ENCODE peak calls at places on chromosomes 3 and 15, in six cellular contexts. F is astrocyte, P is neuronal stem cell, T is hepatocyte, J is fibroblast of lung, B is ovary. Z is an unnamed sample.

GRCh38 chr3:5321941-5322340 is 134.4 kb downstream of the EDEM1 start:
- DNase-seq in F (peak; percentile 39), P (no peak), B (no peak), T (no peak), J (peak; percentile 55), Z (no peak)

GRCh38 chr3:145017959-145018358 is 1046.3 kb downstream of the DIPK2A start:
- DNase-seq in J (peak; percentile 62), F (peak; percentile 49), P (no peak), T (no peak), B (no peak), Z (no peak)

GRCh38 chr3:8493744-8494143 is 7.9 kb upstream of the LMCD1 start:
- DNase-seq in P (no peak), F (no peak), J (no peak), B (no peak), T (no peak), Z (no peak)

GRCh38 chr15:57797608-57798267 is 91.2 kb downstream of the POLR2M start:
- DNase-seq in T (no peak), B (no peak), F (no peak), P (no peak), J (no peak), Z (no peak)

GRCh38 chr3:9452417-9452816 is 55.0 kb downstream of the SETD5 start:
- DNase-seq in T (no peak), P (no peak), F (no peak), J (no peak), B (no peak), Z (no peak)

GRCh38 chr3:109731639-109732473 is 394.5 kb upstream of the DPPA4 start:
- DNase-seq in F (peak; percentile 31), P (peak; percentile 35), T (peak; percentile 77), J (peak; percentile 47), B (peak; percentile 21), Z (peak; percentile 78)

GRCh38 chr3:133572158-133573053 is 1.1 kb upstream of the CDV3 start:
- DNase-seq in T (peak; percentile 17), F (no peak), P (no peak), J (peak; percentile 41), B (peak; percentile 44), Z (no peak)

GRCh38 chr3:105051972-105052371 is 314.7 kb upstream of the ALCAM start:
- DNase-seq in T (no peak), J (no peak), P (no peak), B (no peak), F (no peak), Z (no peak)

GRCh38 chr15:59997070-59997701 is 6.9 kb upstream of the FOXB1 start:
- DNase-seq in F (no peak), J (no peak), P (peak; percentile 95), B (no peak), T (no peak), Z (peak; percentile 94)

GRCh38 chr3:145716519-145716918 is 444.5 kb downstream of the PLOD2 start:
- DNase-seq in J (no peak), P (no peak), B (no peak), F (no peak), T (no peak), Z (no peak)

GRCh38 chr15:40863660-40864285 is 10.3 kb downstream of the RHOV start:
- DNase-seq in T (no peak), P (no peak), F (no peak), B (no peak), J (no peak), Z (no peak)

GRCh38 chr15:101148166-101148880 is 103.5 kb downstream of the CHSY1 start:
- DNase-seq in F (no peak), J (no peak), B (no peak), P (no peak), T (no peak), Z (peak; percentile 36)

GRCh38 chr3:14962762-14963161 is 15.4 kb downstream of the NR2C2 start:
- DNase-seq in P (no peak), B (no peak), T (no peak), J (peak; percentile 74), F (peak; percentile 63), Z (no peak)

GRCh38 chr15:91318976-91319714 is 219.1 kb downstream of the SV2B start:
- DNase-seq in B (no peak), J (no peak), F (no peak), T (no peak), P (no peak), Z (no peak)

GRCh38 chr15:91319715-91320059 is 219.6 kb downstream of the SV2B start:
- DNase-seq in P (no peak), J (no peak), F (no peak), B (no peak), T (no peak), Z (no peak)

GRCh38 chr15:91316123-91316522 is 216.1 kb downstream of the SV2B start:
- DNase-seq in F (no peak), P (no peak), B (no peak), J (no peak), T (no peak), Z (no peak)

GRCh38 chr15:91320106-91320505 is 220.0 kb downstream of the SV2B start:
- DNase-seq in T (no peak), P (no peak), F (no peak), J (no peak), B (no peak), Z (no peak)
- H3K9me3 ChIP-seq in T (no peaks in the 10 kb centered on the region), P (no peaks in the 10 kb centered on the region), F (no peaks in the 10 kb centered on the region), J (no peaks in the 10 kb centered on the region), B (no peaks in the 10 kb centered on the region), Z (no peaks in the 10 kb centered on the region)

DNA sequence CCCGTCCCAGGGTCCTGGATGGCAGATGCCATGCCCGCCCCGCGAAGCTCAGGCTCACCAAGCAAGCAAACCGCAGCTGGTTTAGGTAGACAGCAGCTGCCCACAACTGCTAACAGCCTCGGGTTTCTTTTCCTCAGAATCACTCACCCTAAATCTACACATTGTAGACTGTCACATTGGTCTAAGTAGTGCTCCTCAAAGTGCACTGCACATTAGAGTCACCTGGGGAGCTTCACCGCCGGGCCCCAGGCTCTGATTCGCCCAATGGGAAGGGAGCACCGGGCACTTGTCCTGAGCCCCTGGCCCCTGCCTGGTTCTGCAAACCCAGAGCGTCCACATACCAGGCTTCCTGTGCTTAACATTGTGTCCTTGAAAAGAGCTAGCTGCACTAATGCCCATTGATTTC is 752 bp downstream of the OCA2 start:
- DNase-seq in B (no peak), P (no peak), F (no peak), T (no peak), J (no peak), Z (no peak)
- H3K9me3 ChIP-seq in B (no peaks in the 10 kb centered on the region), P (no peaks in the 10 kb centered on the region), F (no peaks in the 10 kb centered on the region), T (no peaks in the 10 kb centered on the region), J (no peaks in the 10 kb centered on the region), Z (no peaks in the 10 kb centered on the region)

GRCh38 chr3:26281284-26281977 is 341.1 kb upstream of the LRRC3B start:
- DNase-seq in J (no peak), B (no peak), P (no peak), T (no peak), F (no peak), Z (no peak)

GRCh38 chr3:26280517-26280916 is 342.1 kb upstream of the LRRC3B start:
- DNase-seq in T (no peak), F (no peak), J (no peak), B (no peak), P (no peak), Z (no peak)

GRCh38 chr3:26279091-26279490 is 343.5 kb upstream of the LRRC3B start:
- DNase-seq in J (no peak), B (no peak), F (no peak), P (no peak), T (no peak), Z (no peak)
- H3K9me3 ChIP-seq in J (no peaks in the 10 kb centered on the region), B (no peaks in the 10 kb centered on the region), F (peaks cover 4% of the 10 kb centered on the region), P (no peaks in the 10 kb centered on the region), T (peaks cover 4% of the 10 kb centered on the region), Z (peaks cover 20% of the 10 kb centered on the region)

DNA sequence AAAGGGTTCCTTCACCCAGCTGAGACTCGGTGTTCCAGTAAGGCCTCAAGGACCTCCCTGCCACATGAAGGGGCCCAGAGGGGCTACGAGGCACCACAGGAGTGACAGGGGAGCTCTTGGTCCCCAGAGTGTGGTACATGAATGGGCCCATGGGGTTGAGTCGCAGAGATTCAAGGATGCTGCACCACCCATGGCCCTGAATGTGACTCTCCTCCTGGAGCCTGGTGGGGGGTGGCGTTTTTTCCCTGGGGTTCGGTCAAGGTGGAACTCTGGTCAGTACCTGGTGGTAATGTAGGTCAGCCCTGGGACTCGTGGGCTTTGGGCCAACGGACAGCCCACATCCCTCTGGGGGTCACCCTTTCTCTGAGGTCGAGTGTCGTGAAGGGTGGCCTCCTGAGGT is 204.0 kb downstream of the UBE3A start:
- DNase-seq in F (no peak), J (no peak), T (no peak), B (no peak), P (no peak), Z (no peak)
- H3K9me3 ChIP-seq in F (peaks cover 37% of the 10 kb centered on the region), J (no peaks in the 10 kb centered on the region), T (no peaks in the 10 kb centered on the region), B (peaks cover 8% of the 10 kb centered on the region), P (no peaks in the 10 kb centered on the region), Z (no peaks in the 10 kb centered on the region)

DNA sequence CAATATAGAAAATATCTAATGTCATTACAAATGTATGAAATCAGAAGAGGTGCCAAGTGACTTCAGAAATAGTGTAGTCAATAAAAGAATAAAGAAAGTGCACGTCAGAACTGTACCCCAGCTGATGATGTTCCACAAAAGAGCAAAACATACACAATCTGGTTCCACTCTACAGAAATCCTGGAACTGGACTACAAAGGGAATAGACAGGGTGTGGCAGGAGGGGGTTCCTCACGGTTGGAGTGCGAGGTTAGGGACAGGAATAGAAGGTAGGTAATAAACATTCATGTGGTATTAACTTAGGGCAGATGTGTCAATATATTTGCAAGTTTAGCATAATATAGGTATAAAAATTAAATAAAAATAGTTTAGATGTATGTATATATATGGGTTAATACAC is 103.3 kb upstream of the GOLGA6L6 start:
- DNase-seq in F (no peak), T (no peak), P (no peak), B (no peak), J (no peak), Z (no peak)
- H3K9me3 ChIP-seq in F (peaks cover 27% of the 10 kb centered on the region), T (peaks cover 31% of the 10 kb centered on the region), P (no peaks in the 10 kb centered on the region), B (no peaks in the 10 kb centered on the region), J (no peaks in the 10 kb centered on the region), Z (peaks cover 74% of the 10 kb centered on the region)

GRCh38 chr3:123584988-123585937 is at the start of gene HACD2:
- DNase-seq in B (peak; percentile 94), J (peak; percentile 96), T (peak; percentile 99), F (peak; percentile 92), P (peak; percentile 94), Z (peak; percentile 99)

GRCh38 chr3:123586131-123586530 is 1.3 kb upstream of the HACD2 start:
- DNase-seq in B (no peak), F (peak; percentile 54), P (peak; percentile 18), J (peak; percentile 67), T (peak; percentile 71), Z (peak; percentile 90)

GRCh38 chr3:123584284-123584987 is 417 bp downstream of the HACD2 start:
- DNase-seq in F (no peak), T (peak; percentile 72), J (peak; percentile 21), P (no peak), B (no peak), Z (no peak)

GRCh38 chr3:123587399-123587798 is 2.5 kb upstream of the HACD2 start:
- DNase-seq in T (no peak), J (no peak), P (no peak), F (no peak), B (no peak), Z (peak; percentile 54)

DNA sequence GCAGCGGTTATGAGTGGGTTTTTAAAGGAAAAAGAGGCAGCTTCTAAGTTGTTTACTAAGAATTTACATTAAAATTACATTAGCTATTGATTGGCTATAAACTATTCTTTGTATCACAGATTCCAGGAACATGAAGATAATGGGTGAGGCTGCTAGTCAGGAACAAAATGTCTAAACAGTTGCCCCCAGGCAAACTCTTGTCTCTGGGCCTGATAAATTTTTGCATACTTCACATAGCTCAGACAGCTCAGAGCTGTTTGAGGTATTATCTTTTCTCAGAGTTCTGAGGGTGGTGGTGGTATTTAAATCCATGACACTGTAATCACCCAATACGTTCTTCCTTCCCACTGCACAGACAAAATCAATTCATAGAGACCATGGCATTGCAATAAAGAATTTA is 2.1 kb upstream of the HACD2 start:
- DNase-seq in T (peak; percentile 34), P (no peak), B (no peak), J (peak; percentile 75), F (peak; percentile 62), Z (no peak)
- H3K9me3 ChIP-seq in T (no peaks in the 10 kb centered on the region), P (peaks cover 37% of the 10 kb centered on the region), B (no peaks in the 10 kb centered on the region), J (no peaks in the 10 kb centered on the region), F (peaks cover 8% of the 10 kb centered on the region), Z (peaks cover 46% of the 10 kb centered on the region)